ENCODE peak calls at places on chromosomes 4 and X, in seven cellular contexts. F is spleen; R is GM13976; G is body of pancreas; P is CD4-positive, alpha-beta T cell; J is endothelial cell of umbilical vein; S is fibroblast of mammary gland. M is an unnamed sample.

GRCh38 chr4:118953276-118953675 is 64.6 kb downstream of the SYNPO2 start:
- DNase-seq in F (no peak), R (no peak), G (no peak), P (no peak), J (no peak), S (no peak), M (no peak)

GRCh38 chr4:184472540-184473264 is 1.6 kb downstream of the IRF2 start:
- DNase-seq in F (peak), R (peak), G (peak), P (peak), J (peak), S (peak), M (peak)

GRCh38 chr4:111773858-111774257 is 371.4 kb upstream of the FAM241A start:
- DNase-seq in F (no peak), R (no peak), G (peak), P (no peak), J (no peak), S (peak), M (no peak)

GRCh38 chr4:139084425-139085093 is 69.0 kb downstream of the NOCT start:
- DNase-seq in F (peak), R (no peak), G (no peak), P (no peak), J (no peak), S (peak), M (no peak)

GRCh38 chr4:17447675-17448298 is 64.1 kb downstream of the QDPR start:
- DNase-seq in F (no peak), R (peak), G (peak), P (peak), J (peak), S (peak), M (peak)

GRCh38 chr4:77156912-77157858 is at the start of gene CCNG2:
- DNase-seq in F (peak), R (peak), G (peak), P (peak), J (no peak), S (peak), M (peak)

GRCh38 chrX:1463581-1464281 is 11.0 kb upstream of the ASMTL start:
- DNase-seq in F (peak), R (no peak), G (no peak), P (no peak), J (no peak), S (no peak), M (no peak)

GRCh38 chrX:120556251-120556650 is 4.5 kb downstream of the CUL4B start:
- DNase-seq in F (no peak), R (no peak), G (no peak), P (no peak), J (no peak), S (no peak), M (no peak)

GRCh38 chr4:17545374-17546140 is 30.6 kb downstream of the CLRN2 start:
- DNase-seq in F (no peak), R (no peak), G (no peak), P (no peak), J (no peak), S (no peak), M (no peak)

GRCh38 chrX:118519411-118520205 is 24.0 kb downstream of the DOCK11 start:
- DNase-seq in F (no peak), R (no peak), G (no peak), P (no peak), J (no peak), S (peak), M (no peak)

GRCh38 chr4:186940476-186940875 is 216.8 kb upstream of the FAT1 start:
- DNase-seq in F (no peak), R (no peak), G (no peak), P (no peak), J (no peak), S (no peak), M (no peak)

GRCh38 chrX:29690061-29690460 is 525.3 kb upstream of the MAGEB2 start:
- DNase-seq in F (no peak), R (no peak), G (no peak), P (no peak), J (peak), S (peak), M (no peak)

GRCh38 chr4:150104401-150105027 is 26.3 kb downstream of the DCLK2 start:
- DNase-seq in F (no peak), R (no peak), G (no peak), P (no peak), J (peak), S (peak), M (no peak)

GRCh38 chrX:152913915-152914314 is 16.0 kb downstream of the ZNF185 start:
- DNase-seq in F (no peak), R (no peak), G (no peak), P (no peak), J (no peak), S (no peak), M (no peak)

GRCh38 chr4:108694423-108694822 is 44.0 kb downstream of the OSTC start:
- DNase-seq in F (no peak), R (no peak), G (no peak), P (no peak), J (no peak), S (no peak), M (no peak)

GRCh38 chr4:1011022-1011694 is at the start of gene FGFRL1:
- DNase-seq in F (peak), R (peak), G (peak), P (peak), J (peak), S (peak), M (peak)

GRCh38 chr4:43251760-43252317 is 359.3 kb downstream of the GRXCR1 start:
- DNase-seq in F (no peak), R (no peak), G (no peak), P (no peak), J (no peak), S (peak), M (no peak)

GRCh38 chrX:153968754-153969124 is 2.9 kb downstream of the HCFC1 start:
- DNase-seq in F (peak), R (no peak), G (no peak), P (peak), J (no peak), S (no peak), M (no peak)

GRCh38 chr4:124192544-124192943 is 520.0 kb downstream of the ANKRD50 start:
- DNase-seq in F (no peak), R (no peak), G (no peak), P (no peak), J (no peak), S (no peak), M (no peak)

GRCh38 chrX:155068165-155068564 is 2.8 kb downstream of the CMC4 start:
- DNase-seq in F (no peak), R (no peak), G (no peak), P (no peak), J (peak), S (peak), M (no peak)

GRCh38 chr4:151407466-151408379 is 1.3 kb upstream of the FHIP1A start:
- DNase-seq in F (peak), R (peak), G (peak), P (no peak), J (no peak), S (no peak), M (peak)

GRCh38 chr4:1970926-1971325 is 37.8 kb downstream of the NELFA start:
- DNase-seq in F (no peak), R (no peak), G (no peak), P (no peak), J (no peak), S (no peak), M (no peak)

GRCh38 chrX:108736509-108737479 is at the start of gene IRS4:
- DNase-seq in F (no peak), R (peak), G (peak), P (no peak), J (peak), S (peak), M (peak)

GRCh38 chrX:86066998-86067397 is 19.6 kb upstream of the CHM start:
- DNase-seq in F (no peak), R (no peak), G (no peak), P (no peak), J (no peak), S (peak), M (no peak)

GRCh38 chr4:162163892-162164759 is at the start of gene FSTL5:
- DNase-seq in F (peak), R (peak), G (peak), P (no peak), J (peak), S (peak), M (peak)

GRCh38 chrX:2576793-2577192 is 76.0 kb upstream of the DHRSX start:
- DNase-seq in F (no peak), R (no peak), G (no peak), P (no peak), J (no peak), S (peak), M (no peak)

GRCh38 chr4:163300445-163300844 is 32.0 kb downstream of the NPY1R start:
- DNase-seq in F (no peak), R (no peak), G (no peak), P (no peak), J (no peak), S (no peak), M (no peak)

DNA sequence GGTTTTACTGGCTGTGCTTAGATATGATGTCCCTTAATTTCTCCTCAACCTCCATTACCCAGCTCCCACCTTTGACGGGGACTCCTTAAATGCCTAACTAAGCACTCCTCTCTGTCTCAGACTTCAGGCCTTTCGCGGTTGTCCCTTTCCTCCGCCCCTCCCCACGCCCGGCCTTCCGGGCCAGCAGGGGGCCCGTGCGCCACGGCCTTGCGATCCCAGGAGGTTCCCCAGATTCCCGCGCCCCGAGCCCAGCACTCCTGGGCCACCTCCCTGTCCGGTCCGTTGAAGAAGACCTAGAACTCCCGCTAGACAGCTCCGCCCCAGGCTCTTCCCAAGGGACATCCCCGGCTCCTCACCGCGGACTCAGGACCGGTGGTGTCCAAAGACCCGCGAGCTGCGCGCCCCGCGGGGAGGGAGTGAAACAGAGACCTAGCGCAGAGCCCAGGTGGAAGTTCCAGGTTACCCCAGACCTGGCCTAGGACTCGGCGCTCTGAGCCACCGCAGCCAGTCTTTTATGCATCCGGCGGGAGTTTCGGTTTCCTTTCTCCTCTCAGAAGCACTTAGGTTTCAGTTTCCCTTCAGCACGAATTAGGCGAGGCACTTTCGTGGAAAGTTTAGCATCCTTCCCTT is at the start of gene DDX60:
- DNase-seq in F (peak), R (peak), G (peak), P (peak), J (peak), S (peak), M (peak)
- TF ChIP-seq CTCF in F (peak), R (peak), G (peak), P (no peak), J (peak), S (peak), M (no peak)

DNA sequence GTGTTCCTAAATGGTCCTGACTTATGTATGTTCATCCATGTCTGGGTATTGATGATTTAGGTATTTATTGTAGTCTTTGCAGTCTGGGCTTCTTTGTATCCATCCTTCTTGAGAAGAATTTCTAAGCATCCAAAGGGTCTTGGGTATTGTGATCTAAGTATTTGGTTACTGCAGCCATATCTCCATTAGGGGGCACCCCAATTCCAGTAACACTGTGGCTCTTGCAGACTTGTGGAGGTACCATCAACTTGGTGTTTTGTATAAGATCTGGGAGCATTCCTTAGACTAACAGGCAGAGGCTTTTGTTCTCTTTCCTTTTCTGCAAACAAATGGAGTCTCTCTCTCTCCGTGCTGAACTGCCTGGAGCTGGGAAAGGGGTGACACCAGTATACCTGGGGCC is 113.7 kb upstream of the NEXMIF start:
- DNase-seq in F (no peak), R (peak), G (no peak), P (no peak), J (peak), S (peak), M (no peak)
- TF ChIP-seq CTCF in F (no peak), R (peak), G (no peak), P (no peak), J (no peak), S (peak), M (peak)

GRCh38 chr4:55272576-55272975 is 73.5 kb upstream of the SRD5A3 start:
- DNase-seq in F (no peak), R (no peak), G (no peak), P (no peak), J (no peak), S (no peak), M (no peak)

GRCh38 chr4:55272102-55272501 is 73.9 kb upstream of the SRD5A3 start:
- DNase-seq in F (no peak), R (no peak), G (no peak), P (no peak), J (no peak), S (no peak), M (no peak)

GRCh38 chr4:55269970-55270369 is 76.1 kb upstream of the SRD5A3 start:
- DNase-seq in F (peak), R (no peak), G (no peak), P (no peak), J (peak), S (no peak), M (no peak)

GRCh38 chr4:55269470-55269869 is 76.6 kb upstream of the SRD5A3 start:
- DNase-seq in F (no peak), R (no peak), G (no peak), P (no peak), J (no peak), S (no peak), M (no peak)
- TF ChIP-seq CTCF in F (no peak), R (no peak), G (no peak), P (no peak), J (no peak), S (no peak), M (no peak)

GRCh38 chr4:120874792-120875774 is 47.4 kb downstream of the PRDM5 start:
- DNase-seq in F (peak), R (no peak), G (peak), P (no peak), J (no peak), S (peak), M (no peak)

GRCh38 chr4:120870279-120870673 is 52.2 kb downstream of the PRDM5 start:
- DNase-seq in F (no peak), R (no peak), G (peak), P (no peak), J (no peak), S (no peak), M (no peak)

GRCh38 chr4:120871173-120871572 is 51.4 kb downstream of the PRDM5 start:
- DNase-seq in F (no peak), R (no peak), G (no peak), P (no peak), J (no peak), S (no peak), M (no peak)

GRCh38 chr4:120877021-120877420 is 45.5 kb downstream of the PRDM5 start:
- DNase-seq in F (no peak), R (no peak), G (no peak), P (no peak), J (no peak), S (no peak), M (no peak)

GRCh38 chr4:120873554-120873953 is 49.0 kb downstream of the PRDM5 start:
- DNase-seq in F (no peak), R (no peak), G (no peak), P (no peak), J (no peak), S (no peak), M (no peak)
- TF ChIP-seq CTCF in F (no peak), R (no peak), G (no peak), P (no peak), J (no peak), S (peak), M (no peak)

GRCh38 chrX:16143968-16144367 is 20.6 kb downstream of the GRPR start:
- DNase-seq in F (no peak), R (no peak), G (no peak), P (no peak), J (no peak), S (no peak), M (no peak)
- TF ChIP-seq CTCF in F (no peak), R (no peak), G (no peak), P (no peak), J (no peak), S (no peak), M (no peak)

GRCh38 chrX:129323115-129323514 is 200.2 kb downstream of the SMARCA1 start:
- DNase-seq in F (no peak), R (no peak), G (no peak), P (no peak), J (no peak), S (no peak), M (no peak)

GRCh38 chrX:129316461-129316860 is 206.8 kb downstream of the SMARCA1 start:
- DNase-seq in F (no peak), R (no peak), G (no peak), P (no peak), J (no peak), S (no peak), M (no peak)

DNA sequence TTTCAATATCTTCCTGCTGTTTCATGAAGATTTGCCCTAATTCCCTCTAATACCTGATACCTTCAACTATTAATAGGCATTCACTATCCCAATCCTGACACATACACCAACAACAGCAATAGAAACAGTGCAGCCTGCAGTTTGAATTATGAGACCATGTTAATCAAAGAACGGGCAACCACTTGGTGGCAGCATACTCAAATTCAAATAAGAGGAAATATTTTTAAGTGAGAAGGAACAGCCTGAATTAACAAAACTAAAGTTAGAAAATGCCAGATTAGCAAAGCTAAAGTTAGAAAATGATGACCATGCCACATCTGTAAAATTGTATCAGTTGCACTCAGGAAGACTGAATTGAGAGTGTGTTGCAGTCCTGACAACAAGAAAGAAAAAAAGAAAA is 204.9 kb downstream of the SMARCA1 start:
- DNase-seq in F (no peak), R (peak), G (no peak), P (no peak), J (peak), S (peak), M (no peak)
- TF ChIP-seq CTCF in F (no peak), R (no peak), G (no peak), P (no peak), J (no peak), S (peak), M (peak)

GRCh38 chrX:47646636-47647035 is 3.7 kb downstream of the ELK1 start:
- DNase-seq in F (no peak), R (no peak), G (no peak), P (no peak), J (no peak), S (no peak), M (no peak)

GRCh38 chrX:47648376-47648775 is 2.0 kb downstream of the ELK1 start:
- DNase-seq in F (no peak), R (no peak), G (no peak), P (no peak), J (no peak), S (no peak), M (no peak)

GRCh38 chrX:47643926-47644325 is 6.4 kb downstream of the ELK1 start:
- DNase-seq in F (no peak), R (no peak), G (no peak), P (no peak), J (peak), S (peak), M (no peak)

GRCh38 chrX:47645530-47645929 is 4.8 kb downstream of the ELK1 start:
- DNase-seq in F (no peak), R (no peak), G (no peak), P (no peak), J (no peak), S (no peak), M (no peak)

DNA sequence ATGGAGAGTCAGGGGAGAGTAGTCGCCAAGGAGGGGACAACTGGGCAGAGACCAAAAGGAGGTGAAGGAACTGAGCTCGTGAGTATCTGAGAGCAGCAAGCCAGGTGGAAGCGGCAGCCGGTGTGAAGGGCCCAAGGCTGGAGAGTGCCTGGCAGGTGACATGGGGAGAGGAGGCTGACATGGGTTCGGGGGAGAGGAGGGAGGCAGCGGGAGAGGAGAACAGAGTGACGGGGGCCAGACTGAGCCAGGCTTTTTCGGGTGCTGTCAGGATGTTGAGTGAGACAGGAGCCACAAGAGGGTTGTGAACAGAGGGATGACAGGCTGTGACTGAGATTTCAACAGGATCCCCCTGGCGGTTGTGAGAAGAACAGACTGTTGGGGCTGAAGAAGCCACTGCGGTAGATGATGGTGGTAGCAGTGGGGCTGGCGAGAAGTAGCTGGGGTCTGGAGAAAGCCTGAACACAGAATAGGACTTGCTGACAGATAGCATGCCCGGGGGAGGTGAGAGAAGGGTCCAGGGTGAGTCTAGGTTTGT is 5.7 kb downstream of the ELK1 start:
- DNase-seq in F (no peak), R (no peak), G (no peak), P (no peak), J (no peak), S (peak), M (no peak)
- TF ChIP-seq CTCF in F (peak), R (no peak), G (peak), P (no peak), J (peak), S (peak), M (peak)

DNA sequence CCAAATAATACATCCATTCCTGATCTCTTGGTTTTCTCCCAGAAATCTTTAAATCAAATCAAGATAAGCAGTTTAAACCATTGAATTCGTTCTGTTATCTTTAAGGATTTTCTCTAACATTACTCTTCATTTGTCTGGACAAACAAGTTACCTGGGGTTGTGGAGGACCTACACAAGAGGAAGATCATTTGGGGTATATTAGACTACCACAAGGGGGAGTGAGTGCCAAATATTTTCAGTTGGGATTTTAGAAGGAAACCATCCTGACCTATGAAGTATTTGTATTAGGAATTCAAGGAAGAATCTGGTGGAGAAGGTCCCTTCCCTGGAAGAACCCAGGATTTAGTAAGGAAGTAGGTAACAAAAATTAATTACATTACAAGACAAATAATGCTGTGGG is 12.0 kb upstream of the DCHS2 start:
- DNase-seq in F (no peak), R (no peak), G (no peak), P (no peak), J (peak), S (peak), M (no peak)
- TF ChIP-seq CTCF in F (no peak), R (peak), G (peak), P (peak), J (peak), S (peak), M (peak)

GRCh38 chr4:6381571-6382123 is 90.8 kb downstream of the PPP2R2C start:
- DNase-seq in F (peak), R (no peak), G (no peak), P (no peak), J (no peak), S (no peak), M (no peak)
- TF ChIP-seq CTCF in F (no peak), R (no peak), G (no peak), P (no peak), J (no peak), S (no peak), M (no peak)